ENCODE peak calls at places on chromosomes 5 and 9, in seven cellular contexts. K, D, W, O, P, A and C are unnamed samples.

GRCh38 chr9:129336130-129336528 is 158.1 kb upstream of the IER5L start:
- DNase-seq in K (peak), D (no peak), W (peak), O (no peak), P (peak), A (no peak), C (peak)

GRCh38 chr9:68488126-68488525 is 52.6 kb downstream of the TMEM252 start:
- DNase-seq in K (no peak), D (no peak), W (no peak), O (no peak), P (no peak), A (no peak), C (no peak)

GRCh38 chr9:21833090-21833801 is 30.8 kb downstream of the MTAP start:
- DNase-seq in K (no peak), D (no peak), W (no peak), O (no peak), P (no peak), A (peak), C (no peak)

GRCh38 chr5:14895301-14895700 is 23.7 kb upstream of the ANKH start:
- DNase-seq in K (no peak), D (no peak), W (no peak), O (no peak), P (no peak), A (no peak), C (peak)

GRCh38 chr5:32116574-32117313 is 57.4 kb downstream of the GOLPH3 start:
- DNase-seq in K (no peak), D (no peak), W (peak), O (no peak), P (no peak), A (no peak), C (no peak)

GRCh38 chr9:33677961-33678360 is 117.4 kb upstream of the PRSS3 start:
- DNase-seq in K (no peak), D (no peak), W (no peak), O (no peak), P (no peak), A (no peak), C (no peak)

GRCh38 chr5:57034517-57034916 is 82.6 kb upstream of the MIER3 start:
- DNase-seq in K (no peak), D (no peak), W (no peak), O (no peak), P (no peak), A (no peak), C (no peak)

GRCh38 chr9:68669189-68669588 is 35.9 kb upstream of the PIP5K1B start:
- DNase-seq in K (peak), D (no peak), W (no peak), O (peak), P (no peak), A (no peak), C (no peak)

GRCh38 chr5:40594811-40595210 is 84.9 kb upstream of the PTGER4 start:
- DNase-seq in K (no peak), D (no peak), W (peak), O (no peak), P (no peak), A (no peak), C (peak)

GRCh38 chr5:112795944-112796678 is 58.4 kb downstream of the APC start:
- DNase-seq in K (peak), D (peak), W (no peak), O (no peak), P (no peak), A (no peak), C (no peak)

DNA sequence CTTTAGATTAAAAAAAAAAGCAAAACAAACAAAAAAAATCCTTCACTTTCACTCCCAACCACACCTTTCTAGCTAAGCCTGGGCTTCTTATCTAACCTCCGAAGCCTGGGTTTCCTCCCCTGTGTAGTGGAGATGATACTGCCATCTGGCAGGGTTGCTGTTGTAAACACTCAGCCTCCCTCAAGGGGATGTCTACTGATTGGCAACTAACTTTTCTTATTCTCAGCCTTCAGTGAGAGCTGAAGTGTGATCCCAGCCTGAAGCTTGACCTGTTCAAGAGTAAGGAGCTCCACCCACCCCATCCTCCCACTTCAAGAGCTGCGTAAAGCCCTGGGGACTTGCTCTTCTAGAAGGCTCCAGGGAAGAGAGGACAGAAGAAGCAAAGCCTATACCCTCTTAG is 21.5 kb upstream of the WWC1 start:
- DNase-seq in K (peak), D (peak), W (no peak), O (peak), P (no peak), A (peak), C (peak)
- TF ChIP-seq CTCF in K (no peak), D (no peak), W (no peak), O (no peak), P (no peak), A (no peak), C (no peak)

GRCh38 chr5:11251242-11251641 is 490.2 kb upstream of the DAP start:
- DNase-seq in K (peak), D (no peak), W (peak), O (no peak), P (peak), A (no peak), C (peak)

GRCh38 chr5:11252523-11252922 is 491.5 kb upstream of the DAP start:
- DNase-seq in K (no peak), D (no peak), W (no peak), O (no peak), P (no peak), A (no peak), C (no peak)

GRCh38 chr5:11248958-11249357 is 487.9 kb upstream of the DAP start:
- DNase-seq in K (no peak), D (no peak), W (no peak), O (no peak), P (no peak), A (no peak), C (no peak)

GRCh38 chr5:11247224-11247623 is 486.2 kb upstream of the DAP start:
- DNase-seq in K (peak), D (no peak), W (no peak), O (peak), P (no peak), A (no peak), C (no peak)
- TF ChIP-seq CTCF in K (peak), D (no peak), W (no peak), O (peak), P (no peak), A (no peak), C (no peak)

GRCh38 chr5:124920909-124921666 is 174.6 kb upstream of the ZNF608 start:
- DNase-seq in K (no peak), D (no peak), W (no peak), O (peak), P (no peak), A (peak), C (no peak)
- TF ChIP-seq CTCF in K (no peak), D (no peak), W (no peak), O (no peak), P (no peak), A (no peak), C (no peak)

GRCh38 chr9:137175345-137175961 is 3.6 kb upstream of the TMEM210 start:
- DNase-seq in K (peak), D (no peak), W (no peak), O (peak), P (no peak), A (no peak), C (peak)
- TF ChIP-seq CTCF in K (peak), D (no peak), W (peak), O (peak), P (peak), A (peak), C (no peak)

GRCh38 chr9:18060304-18060934 is 413.5 kb upstream of the ADAMTSL1 start:
- DNase-seq in K (peak), D (no peak), W (peak), O (no peak), P (no peak), A (peak), C (no peak)
- TF ChIP-seq CTCF in K (no peak), D (no peak), W (peak), O (peak), P (no peak), A (no peak), C (no peak)

DNA sequence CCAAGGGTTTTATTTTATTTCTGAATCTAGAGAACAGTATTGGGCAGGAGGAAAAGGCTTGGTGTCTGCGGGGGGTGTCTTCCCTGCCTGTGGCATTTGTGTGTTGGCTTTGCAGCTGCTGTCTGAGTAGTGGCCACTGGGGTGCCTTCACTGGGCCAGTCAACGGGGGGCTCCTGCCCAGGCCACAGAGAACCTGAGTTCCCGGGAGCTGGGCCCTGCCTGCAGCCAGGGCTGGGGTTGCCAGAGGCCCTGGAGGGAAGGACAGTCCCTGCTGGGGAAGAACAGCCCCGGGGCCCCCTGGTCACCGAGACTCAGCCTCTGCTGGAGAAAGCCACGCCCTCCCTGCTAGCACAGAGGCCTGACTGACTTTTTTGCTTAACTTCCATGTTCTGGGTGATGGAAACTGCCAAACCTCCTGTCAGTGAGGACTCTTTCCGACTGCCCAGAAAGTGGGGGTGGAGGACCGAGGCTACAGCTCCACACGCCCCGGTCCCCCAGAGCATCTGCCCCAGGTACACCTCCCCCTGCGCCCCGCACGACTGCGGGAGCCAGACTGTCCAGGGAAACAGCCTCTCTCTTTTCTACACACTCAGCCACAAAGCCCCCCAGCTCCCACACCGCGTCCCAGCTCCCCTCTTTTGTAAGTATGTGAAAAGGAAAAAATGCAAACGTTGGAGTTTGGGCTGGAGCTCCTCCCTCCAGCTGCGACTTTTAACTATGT is 133.4 kb downstream of the DAB2IP start:
- DNase-seq in K (peak), D (no peak), W (no peak), O (peak), P (no peak), A (no peak), C (peak)
- TF ChIP-seq CTCF in K (no peak), D (no peak), W (no peak), O (peak), P (peak), A (no peak), C (no peak)

GRCh38 chr5:135053989-135054388 is 20.0 kb upstream of the PITX1 start:
- DNase-seq in K (no peak), D (no peak), W (no peak), O (no peak), P (no peak), A (no peak), C (no peak)

GRCh38 chr5:135054546-135054945 is 20.5 kb upstream of the PITX1 start:
- DNase-seq in K (no peak), D (no peak), W (no peak), O (no peak), P (no peak), A (no peak), C (no peak)

GRCh38 chr5:135057233-135057632 is 23.2 kb upstream of the PITX1 start:
- DNase-seq in K (no peak), D (no peak), W (no peak), O (no peak), P (no peak), A (no peak), C (no peak)

GRCh38 chr5:135056316-135057030 is 22.4 kb upstream of the PITX1 start:
- DNase-seq in K (no peak), D (no peak), W (no peak), O (no peak), P (no peak), A (no peak), C (no peak)

DNA sequence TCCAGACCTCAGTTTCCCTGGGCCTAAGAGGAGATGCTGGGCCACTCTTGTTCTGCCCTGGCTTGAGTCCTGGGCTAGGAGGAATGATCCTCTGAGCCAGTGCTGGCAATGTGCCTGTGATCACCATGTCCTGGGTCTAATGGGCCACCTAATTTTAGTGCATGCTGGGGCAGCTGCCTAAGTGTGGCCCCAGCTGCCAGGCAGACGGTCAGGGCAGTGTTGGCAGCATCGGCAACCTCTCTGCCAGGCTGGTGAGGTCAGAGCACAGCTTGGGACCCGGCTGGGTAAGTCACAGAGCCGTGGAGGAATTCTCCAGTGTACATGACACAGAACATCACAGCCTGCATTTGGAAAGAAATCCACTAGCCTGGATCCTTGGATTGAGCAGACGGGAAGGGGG is 21.4 kb upstream of the PITX1 start:
- DNase-seq in K (no peak), D (no peak), W (no peak), O (no peak), P (no peak), A (no peak), C (no peak)
- TF ChIP-seq CTCF in K (no peak), D (no peak), W (no peak), O (no peak), P (no peak), A (no peak), C (no peak)